ENCODE peak calls at places on chromosomes 12 and 14, in five cellular contexts. F is fibroblast of pulmonary artery, W is progenitor cell of endocrine pancreas, E is astrocyte of the spinal cord, G is ascending aorta. C is an unnamed sample.

GRCh38 chr14:103626150-103626850 is 2.7 kb upstream of the KLC1 start:
- DNase-seq in E (no peak), W (no peak), G (no peak), F (no peak), C (no peak)

GRCh38 chr14:55180434-55180833 is 11.0 kb downstream of the DLGAP5 start:
- DNase-seq in W (no peak), F (no peak), G (no peak), E (peak), C (no peak)

GRCh38 chr12:111056618-111057521 is 136.5 kb upstream of the MYL2 start:
- DNase-seq in F (no peak), W (no peak), E (no peak), G (no peak), C (peak)

GRCh38 chr12:121799175-121799841 is 4.5 kb upstream of the SETD1B start:
- DNase-seq in F (peak), E (peak), G (peak), W (no peak), C (peak)

GRCh38 chr14:52071675-52072074 is 2.8 kb upstream of the NID2 start:
- DNase-seq in W (no peak), G (no peak), E (no peak), F (peak), C (no peak)

GRCh38 chr12:57734586-57734985 is 4.0 kb downstream of the AGAP2 start:
- DNase-seq in F (no peak), G (no peak), E (no peak), W (no peak), C (no peak)

GRCh38 chr12:4664111-4664510 is 15.2 kb downstream of the NDUFA9 start:
- DNase-seq in F (peak), E (peak), W (no peak), G (no peak), C (no peak)

GRCh38 chr12:55619352-55620138 is 17.1 kb upstream of the OR10P1 start:
- DNase-seq in F (peak), E (peak), G (no peak), W (peak), C (no peak)

GRCh38 chr14:77467801-77468200 is 9.9 kb downstream of the AHSA1 start:
- DNase-seq in W (no peak), F (no peak), E (no peak), G (no peak), C (no peak)

GRCh38 chr12:75656210-75656609 is 144.8 kb upstream of the KRR1 start:
- DNase-seq in F (no peak), W (no peak), G (no peak), E (no peak), C (no peak)

GRCh38 chr14:90132821-90133570 is 71.2 kb downstream of the KCNK13 start:
- DNase-seq in F (peak), W (no peak), E (no peak), G (no peak), C (no peak)

GRCh38 chr14:63487724-63488123 is 55.5 kb downstream of the PPP2R5E start:
- DNase-seq in G (no peak), W (no peak), E (no peak), F (no peak), C (no peak)

GRCh38 chr14:77890873-77891272 is 91.0 kb downstream of the ADCK1 start:
- DNase-seq in F (no peak), E (no peak), G (no peak), W (no peak), C (no peak)

GRCh38 chr12:57027011-57027804 is 10.9 kb upstream of the TAC3 start:
- DNase-seq in F (no peak), G (no peak), W (no peak), E (no peak), C (no peak)

GRCh38 chr12:120820885-120821510 is 83.2 kb downstream of the SPPL3 start:
- DNase-seq in F (no peak), E (no peak), W (no peak), G (no peak), C (no peak)

GRCh38 chr14:22648506-22648905 is 4.4 kb upstream of the OR6J1 start:
- DNase-seq in W (no peak), E (no peak), F (peak), G (peak), C (no peak)

GRCh38 chr12:30706476-30706875 is 10.8 kb upstream of the IPO8 start:
- DNase-seq in G (no peak), F (no peak), W (no peak), E (no peak), C (no peak)

GRCh38 chr14:76305474-76305826 is 70.5 kb upstream of the ESRRB start:
- DNase-seq in F (no peak), G (no peak), E (no peak), W (peak), C (no peak)

GRCh38 chr12:14153803-14154202 is 172.4 kb upstream of the GRIN2B start:
- DNase-seq in W (no peak), G (no peak), E (no peak), F (no peak), C (no peak)

GRCh38 chr12:104605685-104606084 is 148.9 kb downstream of the CHST11 start:
- DNase-seq in F (peak), G (peak), E (no peak), W (no peak), C (peak)

GRCh38 chr12:47268501-47269459 is 189.0 kb upstream of the AMIGO2 start:
- DNase-seq in F (no peak), W (no peak), E (no peak), G (no peak), C (no peak)

GRCh38 chr14:104267895-104268294 is 129.5 kb downstream of the KIF26A start:
- DNase-seq in E (no peak), W (no peak), F (no peak), G (peak), C (no peak)

GRCh38 chr14:36647827-36648753 is 13.6 kb upstream of the PAX9 start:
- DNase-seq in E (peak), G (no peak), W (peak), F (peak), C (no peak)
- TF ChIP-seq CTCF in E (peak), G (peak), W (peak), F (no peak), C (no peak)

DNA sequence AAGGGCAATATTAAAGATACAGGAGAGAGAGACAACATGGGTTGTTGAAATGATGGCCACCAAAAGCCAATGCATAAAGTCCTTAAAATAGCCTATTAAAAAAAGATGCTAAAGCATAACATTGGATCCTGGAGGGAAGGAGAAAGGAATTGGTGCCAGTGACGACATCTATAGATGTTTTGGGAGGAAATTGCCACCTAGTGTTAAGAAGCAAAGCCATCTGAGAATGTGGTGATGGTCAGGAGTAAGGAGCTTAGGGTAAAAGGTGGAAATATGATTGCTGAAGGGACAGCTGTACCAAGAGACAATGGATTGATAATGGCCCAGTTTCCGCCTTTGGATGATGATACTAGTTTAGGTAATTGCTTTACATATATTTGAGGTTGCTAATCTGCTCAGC is 85.1 kb downstream of the TMEM30B start:
- DNase-seq in F (peak), W (no peak), G (no peak), E (no peak), C (no peak)
- TF ChIP-seq CTCF in F (peak), W (no peak), G (no peak), E (no peak), C (no peak)

DNA sequence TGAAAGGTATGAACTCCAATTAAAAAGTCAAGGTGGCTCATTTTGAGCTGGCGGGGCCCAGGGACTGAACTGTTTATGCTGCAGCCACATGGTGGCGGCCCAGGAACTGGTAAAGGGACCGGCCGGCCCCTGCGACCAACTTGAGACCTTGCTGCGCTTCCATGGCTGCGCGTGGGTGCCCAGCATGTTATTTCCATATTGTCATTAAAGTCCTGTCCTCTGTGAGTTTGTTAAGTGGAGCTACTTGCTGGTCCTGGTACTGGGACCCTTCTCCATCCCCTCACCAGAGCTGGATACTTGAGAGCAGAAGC is 62.3 kb downstream of the BEGAIN start:
- DNase-seq in E (no peak), W (peak), G (peak), F (no peak), C (no peak)
- TF ChIP-seq CTCF in E (peak), W (peak), G (no peak), F (no peak), C (no peak)

GRCh38 chr12:39365364-39366001 is 77.4 kb downstream of the KIF21A start:
- DNase-seq in E (no peak), F (peak), G (no peak), W (no peak), C (no peak)
- TF ChIP-seq CTCF in E (no peak), F (peak), G (peak), W (no peak), C (no peak)

GRCh38 chr14:60723218-60724079 is 702 bp downstream of the SIX4 start:
- DNase-seq in W (peak), F (peak), G (peak), E (peak), C (peak)
- TF ChIP-seq CTCF in W (no peak), F (no peak), G (no peak), E (no peak), C (no peak)

GRCh38 chr12:69091447-69092022 is 147.8 kb upstream of the CPSF6 start:
- DNase-seq in W (no peak), G (no peak), E (no peak), F (no peak), C (no peak)
- TF ChIP-seq CTCF in W (no peak), G (no peak), E (no peak), F (no peak), C (no peak)

C was measured in CD14-positive monocyte.